ENCODE peak calls at places on chromosomes 2 and 18, in four cellular contexts. I, F, D and C are unnamed samples.

GRCh38 chr2:19671907-19672306 is 229.9 kb downstream of the TTC32 start:
- DNase-seq in F (no peak), D (no peak), I (no peak), C (no peak)

GRCh38 chr2:64987001-64987962 is 1.9 kb upstream of the SLC1A4 start:
- DNase-seq in I (no peak), F (no peak), D (no peak), C (no peak)

GRCh38 chr2:149313512-149313972 is 16.8 kb upstream of the LYPD6 start:
- DNase-seq in D (no peak), I (no peak), F (no peak), C (peak)

GRCh38 chr2:23409246-23409645 is 24.3 kb downstream of the KLHL29 start:
- DNase-seq in I (no peak), F (no peak), D (no peak), C (no peak)

GRCh38 chr2:215712219-215712849 is 276.5 kb upstream of the FN1 start:
- DNase-seq in D (no peak), F (no peak), I (no peak), C (no peak)

GRCh38 chr2:12507295-12507694 is 209.4 kb upstream of the TRIB2 start:
- DNase-seq in D (peak), I (peak), F (peak), C (no peak)

GRCh38 chr2:57181315-57182038 is 865.1 kb upstream of the VRK2 start:
- DNase-seq in I (no peak), F (no peak), D (no peak), C (no peak)

GRCh38 chr2:120675460-120676130 is 60.1 kb upstream of the GLI2 start:
- DNase-seq in F (no peak), D (no peak), I (no peak), C (peak)

GRCh38 chr2:98909381-98910211 is 26.4 kb downstream of the CRACDL start:
- DNase-seq in I (no peak), F (peak), D (no peak), C (peak)

GRCh38 chr2:134668821-134669220 is 50.0 kb downstream of the TMEM163 start:
- DNase-seq in I (peak), F (no peak), D (no peak), C (no peak)

GRCh38 chr18:24499814-24500601 is 39.6 kb downstream of the HRH4 start:
- DNase-seq in D (no peak), F (no peak), I (no peak), C (no peak)

GRCh38 chr2:26587966-26588365 is 53.2 kb downstream of the CIB4 start:
- DNase-seq in F (no peak), I (no peak), D (no peak), C (no peak)

GRCh38 chr2:187922841-187923240 is 368.6 kb upstream of the TFPI start:
- DNase-seq in D (no peak), F (peak), I (no peak), C (no peak)

GRCh38 chr2:200378652-200379290 is 72.3 kb downstream of the SPATS2L start:
- DNase-seq in I (no peak), F (peak), D (no peak), C (no peak)

GRCh38 chr18:2536493-2536892 is 34.8 kb downstream of the METTL4 start:
- DNase-seq in I (no peak), D (no peak), F (peak), C (no peak)

GRCh38 chr2:48589170-48589767 is 28.4 kb upstream of the GTF2A1L start:
- DNase-seq in I (no peak), F (no peak), D (no peak), C (peak)

GRCh38 chr2:175461839-175462238 is 280.3 kb upstream of the ATP5MC3 start:
- DNase-seq in F (no peak), D (no peak), I (no peak), C (no peak)

GRCh38 chr18:13105059-13105458 is 113.5 kb upstream of the LDLRAD4 start:
- DNase-seq in F (no peak), D (no peak), I (no peak), C (no peak)

GRCh38 chr2:112343827-112344585 is 68.6 kb downstream of the ZC3H6 start:
- DNase-seq in F (peak), D (no peak), I (no peak), C (no peak)

GRCh38 chr18:10403675-10404074 is 50.8 kb upstream of the APCDD1 start:
- DNase-seq in D (no peak), I (no peak), F (no peak), C (peak)

GRCh38 chr2:105674859-105675541 is 69.7 kb upstream of the NCK2 start:
- DNase-seq in I (no peak), D (no peak), F (no peak), C (no peak)

GRCh38 chr2:174959787-174960186 is 45.4 kb downstream of the CHN1 start:
- DNase-seq in I (no peak), D (no peak), F (no peak), C (no peak)

GRCh38 chr2:43070676-43071491 is 155.5 kb downstream of the ZFP36L2 start:
- DNase-seq in F (no peak), D (no peak), I (no peak), C (peak)

GRCh38 chr2:79717364-79718007 is 204.6 kb downstream of the CTNNA2 start:
- DNase-seq in D (peak), I (no peak), F (peak), C (no peak)

GRCh38 chr2:1930956-1931914 is 186.9 kb upstream of the PXDN start:
- DNase-seq in I (no peak), F (no peak), D (no peak), C (no peak)

GRCh38 chr18:62329676-62330454 is 4.8 kb downstream of the TNFRSF11A start:
- DNase-seq in F (peak), D (peak), I (no peak), C (no peak)

GRCh38 chr2:95297088-95297487 is at the start of gene KCNIP3:
- DNase-seq in I (no peak), F (no peak), D (no peak), C (no peak)

GRCh38 chr2:58182527-58182926 is 58.6 kb downstream of the FANCL start:
- DNase-seq in F (no peak), D (no peak), I (no peak), C (no peak)

GRCh38 chr2:88737385-88737784 is 45.9 kb downstream of the RPIA start:
- DNase-seq in F (no peak), I (no peak), D (no peak), C (no peak)

GRCh38 chr2:86238354-86238753 is 39.1 kb downstream of the MRPL35 start:
- DNase-seq in I (no peak), F (no peak), D (no peak), C (no peak)

GRCh38 chr2:113716291-113716690 is 40.2 kb downstream of the SLC35F5 start:
- DNase-seq in I (no peak), D (no peak), F (no peak), C (no peak)

GRCh38 chr18:11175266-11175947 is 26.0 kb upstream of the PIEZO2 start:
- DNase-seq in D (peak), I (no peak), F (peak), C (no peak)

GRCh38 chr2:177553176-177553909 is 160.8 kb downstream of the AGPS start:
- DNase-seq in F (no peak), D (no peak), I (no peak), C (no peak)

GRCh38 chr2:109242654-109243331 is 113.8 kb downstream of the SH3RF3 start:
- DNase-seq in F (peak), D (peak), I (no peak), C (no peak)

GRCh38 chr2:234836251-234836650 is 115.6 kb upstream of the SH3BP4 start:
- DNase-seq in D (no peak), F (no peak), I (no peak), C (no peak)